ENCODE peak calls at places on chromosomes 3 and 15, in seven cellular contexts. One of them, this sample, is unnamed.

GRCh38 chr3:139629033-139629432 is 48.7 kb downstream of the NMNAT3 start:
- DNase-seq in stimulated activated CD4-positive, alpha-beta T cell treated with anti-CD3 and anti-CD28 coated beads, Interleukin-2, amount 100 ng/mL, for 24 hours: peak
- DNase-seq in NCI-H1105 treated with DMSO at 0.1 percent for 48 hours: peak
- DNase-seq in mucosa of gallbladder: no peak
- DNase-seq in left ventricle myocardium inferior: no peak
- DNase-seq in posterior vena cava: no peak
- DNase-seq in fibroblast of the aortic adventitia: no peak
- DNase-seq in this sample: no peak

GRCh38 chr15:55868707-55869106 is 124.7 kb downstream of the NEDD4 start:
- DNase-seq in NCI-H1105 treated with DMSO at 0.1 percent for 48 hours: no peak
- DNase-seq in posterior vena cava: no peak
- DNase-seq in fibroblast of the aortic adventitia: no peak
- DNase-seq in left ventricle myocardium inferior: no peak
- DNase-seq in mucosa of gallbladder: no peak
- DNase-seq in stimulated activated CD4-positive, alpha-beta T cell treated with anti-CD3 and anti-CD28 coated beads, Interleukin-2, amount 100 ng/mL, for 24 hours: no peak
- DNase-seq in this sample: peak

GRCh38 chr3:153330891-153331290 is 168.9 kb downstream of the RAP2B start:
- DNase-seq in posterior vena cava: no peak
- DNase-seq in fibroblast of the aortic adventitia: no peak
- DNase-seq in left ventricle myocardium inferior: no peak
- DNase-seq in stimulated activated CD4-positive, alpha-beta T cell treated with anti-CD3 and anti-CD28 coated beads, Interleukin-2, amount 100 ng/mL, for 24 hours: no peak
- DNase-seq in NCI-H1105 treated with DMSO at 0.1 percent for 48 hours: no peak
- DNase-seq in mucosa of gallbladder: no peak
- DNase-seq in this sample: no peak

GRCh38 chr3:138608322-138609214 is at the start of gene FAIM:
- DNase-seq in stimulated activated CD4-positive, alpha-beta T cell treated with anti-CD3 and anti-CD28 coated beads, Interleukin-2, amount 100 ng/mL, for 24 hours: peak
- DNase-seq in posterior vena cava: peak
- DNase-seq in fibroblast of the aortic adventitia: peak
- DNase-seq in NCI-H1105 treated with DMSO at 0.1 percent for 48 hours: peak
- DNase-seq in left ventricle myocardium inferior: peak
- DNase-seq in mucosa of gallbladder: peak
- DNase-seq in this sample: peak

GRCh38 chr15:73633991-73634495 is 854 bp upstream of the NPTN start:
- DNase-seq in stimulated activated CD4-positive, alpha-beta T cell treated with anti-CD3 and anti-CD28 coated beads, Interleukin-2, amount 100 ng/mL, for 24 hours: no peak
- DNase-seq in posterior vena cava: no peak
- DNase-seq in NCI-H1105 treated with DMSO at 0.1 percent for 48 hours: no peak
- DNase-seq in fibroblast of the aortic adventitia: peak
- DNase-seq in mucosa of gallbladder: no peak
- DNase-seq in left ventricle myocardium inferior: no peak
- DNase-seq in this sample: peak

GRCh38 chr3:114756506-114757279 is 390.4 kb downstream of the ZBTB20 start:
- DNase-seq in stimulated activated CD4-positive, alpha-beta T cell treated with anti-CD3 and anti-CD28 coated beads, Interleukin-2, amount 100 ng/mL, for 24 hours: no peak
- DNase-seq in left ventricle myocardium inferior: no peak
- DNase-seq in mucosa of gallbladder: no peak
- DNase-seq in NCI-H1105 treated with DMSO at 0.1 percent for 48 hours: no peak
- DNase-seq in fibroblast of the aortic adventitia: peak
- DNase-seq in posterior vena cava: no peak
- DNase-seq in this sample: peak

GRCh38 chr15:58457466-58457965 is 25.7 kb downstream of the LIPC start:
- DNase-seq in mucosa of gallbladder: no peak
- DNase-seq in NCI-H1105 treated with DMSO at 0.1 percent for 48 hours: no peak
- DNase-seq in stimulated activated CD4-positive, alpha-beta T cell treated with anti-CD3 and anti-CD28 coated beads, Interleukin-2, amount 100 ng/mL, for 24 hours: peak
- DNase-seq in fibroblast of the aortic adventitia: peak
- DNase-seq in posterior vena cava: no peak
- DNase-seq in left ventricle myocardium inferior: no peak
- DNase-seq in this sample: peak

GRCh38 chr3:128681277-128681829 is 30.7 kb upstream of the RPN1 start:
- DNase-seq in stimulated activated CD4-positive, alpha-beta T cell treated with anti-CD3 and anti-CD28 coated beads, Interleukin-2, amount 100 ng/mL, for 24 hours: no peak
- DNase-seq in fibroblast of the aortic adventitia: no peak
- DNase-seq in mucosa of gallbladder: no peak
- DNase-seq in NCI-H1105 treated with DMSO at 0.1 percent for 48 hours: peak
- DNase-seq in left ventricle myocardium inferior: no peak
- DNase-seq in posterior vena cava: no peak
- DNase-seq in this sample: no peak

GRCh38 chr3:170598091-170598502 is 12.2 kb upstream of the SLC7A14 start:
- DNase-seq in fibroblast of the aortic adventitia: no peak
- DNase-seq in left ventricle myocardium inferior: no peak
- DNase-seq in NCI-H1105 treated with DMSO at 0.1 percent for 48 hours: no peak
- DNase-seq in posterior vena cava: no peak
- DNase-seq in mucosa of gallbladder: no peak
- DNase-seq in stimulated activated CD4-positive, alpha-beta T cell treated with anti-CD3 and anti-CD28 coated beads, Interleukin-2, amount 100 ng/mL, for 24 hours: no peak
- DNase-seq in this sample: no peak

GRCh38 chr15:69305204-69305931 is 6.7 kb downstream of the PAQR5 start:
- DNase-seq in NCI-H1105 treated with DMSO at 0.1 percent for 48 hours: no peak
- DNase-seq in mucosa of gallbladder: peak
- DNase-seq in fibroblast of the aortic adventitia: peak
- DNase-seq in stimulated activated CD4-positive, alpha-beta T cell treated with anti-CD3 and anti-CD28 coated beads, Interleukin-2, amount 100 ng/mL, for 24 hours: no peak
- DNase-seq in left ventricle myocardium inferior: no peak
- DNase-seq in posterior vena cava: no peak
- DNase-seq in this sample: peak

GRCh38 chr3:46703013-46703520 is 1.9 kb downstream of the TMIE start:
- DNase-seq in stimulated activated CD4-positive, alpha-beta T cell treated with anti-CD3 and anti-CD28 coated beads, Interleukin-2, amount 100 ng/mL, for 24 hours: no peak
- DNase-seq in posterior vena cava: no peak
- DNase-seq in mucosa of gallbladder: no peak
- DNase-seq in left ventricle myocardium inferior: peak
- DNase-seq in NCI-H1105 treated with DMSO at 0.1 percent for 48 hours: no peak
- DNase-seq in fibroblast of the aortic adventitia: no peak
- DNase-seq in this sample: no peak

GRCh38 chr15:57909388-57909787 is 156.1 kb downstream of the ALDH1A2 start:
- DNase-seq in left ventricle myocardium inferior: no peak
- DNase-seq in stimulated activated CD4-positive, alpha-beta T cell treated with anti-CD3 and anti-CD28 coated beads, Interleukin-2, amount 100 ng/mL, for 24 hours: no peak
- DNase-seq in NCI-H1105 treated with DMSO at 0.1 percent for 48 hours: no peak
- DNase-seq in mucosa of gallbladder: no peak
- DNase-seq in posterior vena cava: no peak
- DNase-seq in fibroblast of the aortic adventitia: no peak
- DNase-seq in this sample: no peak

GRCh38 chr3:158101330-158102218 is 4.6 kb downstream of the SHOX2 start:
- DNase-seq in posterior vena cava: no peak
- DNase-seq in NCI-H1105 treated with DMSO at 0.1 percent for 48 hours: no peak
- DNase-seq in stimulated activated CD4-positive, alpha-beta T cell treated with anti-CD3 and anti-CD28 coated beads, Interleukin-2, amount 100 ng/mL, for 24 hours: no peak
- DNase-seq in left ventricle myocardium inferior: no peak
- DNase-seq in fibroblast of the aortic adventitia: no peak
- DNase-seq in mucosa of gallbladder: no peak
- DNase-seq in this sample: no peak

GRCh38 chr3:63877737-63878393 is 14.2 kb downstream of the ATXN7 start:
- DNase-seq in fibroblast of the aortic adventitia: peak
- DNase-seq in left ventricle myocardium inferior: no peak
- DNase-seq in stimulated activated CD4-positive, alpha-beta T cell treated with anti-CD3 and anti-CD28 coated beads, Interleukin-2, amount 100 ng/mL, for 24 hours: no peak
- DNase-seq in mucosa of gallbladder: no peak
- DNase-seq in NCI-H1105 treated with DMSO at 0.1 percent for 48 hours: no peak
- DNase-seq in posterior vena cava: no peak
- DNase-seq in this sample: peak

GRCh38 chr15:44718180-44718926 is 7.0 kb downstream of the B2M start:
- DNase-seq in stimulated activated CD4-positive, alpha-beta T cell treated with anti-CD3 and anti-CD28 coated beads, Interleukin-2, amount 100 ng/mL, for 24 hours: peak
- DNase-seq in posterior vena cava: no peak
- DNase-seq in NCI-H1105 treated with DMSO at 0.1 percent for 48 hours: no peak
- DNase-seq in fibroblast of the aortic adventitia: no peak
- DNase-seq in left ventricle myocardium inferior: no peak
- DNase-seq in mucosa of gallbladder: no peak
- DNase-seq in this sample: no peak

GRCh38 chr3:52172262-52172757 is 18.1 kb upstream of the POC1A start:
- DNase-seq in mucosa of gallbladder: no peak
- DNase-seq in stimulated activated CD4-positive, alpha-beta T cell treated with anti-CD3 and anti-CD28 coated beads, Interleukin-2, amount 100 ng/mL, for 24 hours: no peak
- DNase-seq in left ventricle myocardium inferior: no peak
- DNase-seq in fibroblast of the aortic adventitia: no peak
- DNase-seq in NCI-H1105 treated with DMSO at 0.1 percent for 48 hours: no peak
- DNase-seq in posterior vena cava: no peak
- DNase-seq in this sample: no peak

GRCh38 chr3:141478139-141478538 is 8.7 kb upstream of the RASA2 start:
- DNase-seq in mucosa of gallbladder: no peak
- DNase-seq in left ventricle myocardium inferior: no peak
- DNase-seq in posterior vena cava: no peak
- DNase-seq in fibroblast of the aortic adventitia: no peak
- DNase-seq in stimulated activated CD4-positive, alpha-beta T cell treated with anti-CD3 and anti-CD28 coated beads, Interleukin-2, amount 100 ng/mL, for 24 hours: no peak
- DNase-seq in NCI-H1105 treated with DMSO at 0.1 percent for 48 hours: no peak
- DNase-seq in this sample: no peak

GRCh38 chr3:186785517-186786018 is 2.2 kb downstream of the EIF4A2 start:
- DNase-seq in fibroblast of the aortic adventitia: peak
- DNase-seq in left ventricle myocardium inferior: no peak
- DNase-seq in stimulated activated CD4-positive, alpha-beta T cell treated with anti-CD3 and anti-CD28 coated beads, Interleukin-2, amount 100 ng/mL, for 24 hours: no peak
- DNase-seq in NCI-H1105 treated with DMSO at 0.1 percent for 48 hours: no peak
- DNase-seq in mucosa of gallbladder: no peak
- DNase-seq in posterior vena cava: no peak
- DNase-seq in this sample: no peak

GRCh38 chr15:51205050-51205707 is 110.5 kb upstream of the TNFAIP8L3 start:
- DNase-seq in stimulated activated CD4-positive, alpha-beta T cell treated with anti-CD3 and anti-CD28 coated beads, Interleukin-2, amount 100 ng/mL, for 24 hours: no peak
- DNase-seq in fibroblast of the aortic adventitia: no peak
- DNase-seq in posterior vena cava: no peak
- DNase-seq in mucosa of gallbladder: no peak
- DNase-seq in left ventricle myocardium inferior: no peak
- DNase-seq in NCI-H1105 treated with DMSO at 0.1 percent for 48 hours: no peak
- DNase-seq in this sample: no peak

GRCh38 chr15:43241100-43241499 is 20.3 kb upstream of the EPB42 start:
- DNase-seq in posterior vena cava: peak
- DNase-seq in left ventricle myocardium inferior: peak
- DNase-seq in fibroblast of the aortic adventitia: peak
- DNase-seq in stimulated activated CD4-positive, alpha-beta T cell treated with anti-CD3 and anti-CD28 coated beads, Interleukin-2, amount 100 ng/mL, for 24 hours: no peak
- DNase-seq in mucosa of gallbladder: peak
- DNase-seq in NCI-H1105 treated with DMSO at 0.1 percent for 48 hours: no peak
- DNase-seq in this sample: peak

GRCh38 chr15:41017051-41017735 is 63.9 kb downstream of the CHAC1 start:
- DNase-seq in fibroblast of the aortic adventitia: no peak
- DNase-seq in left ventricle myocardium inferior: no peak
- DNase-seq in mucosa of gallbladder: no peak
- DNase-seq in posterior vena cava: no peak
- DNase-seq in stimulated activated CD4-positive, alpha-beta T cell treated with anti-CD3 and anti-CD28 coated beads, Interleukin-2, amount 100 ng/mL, for 24 hours: no peak
- DNase-seq in NCI-H1105 treated with DMSO at 0.1 percent for 48 hours: no peak
- DNase-seq in this sample: peak

GRCh38 chr15:61426466-61426865 is 197.4 kb upstream of the RORA start:
- DNase-seq in fibroblast of the aortic adventitia: no peak
- DNase-seq in posterior vena cava: no peak
- DNase-seq in left ventricle myocardium inferior: no peak
- DNase-seq in NCI-H1105 treated with DMSO at 0.1 percent for 48 hours: no peak
- DNase-seq in mucosa of gallbladder: no peak
- DNase-seq in stimulated activated CD4-positive, alpha-beta T cell treated with anti-CD3 and anti-CD28 coated beads, Interleukin-2, amount 100 ng/mL, for 24 hours: no peak
- DNase-seq in this sample: no peak

GRCh38 chr3:50123394-50124361 is 31.4 kb upstream of the SEMA3F start:
- DNase-seq in mucosa of gallbladder: no peak
- DNase-seq in stimulated activated CD4-positive, alpha-beta T cell treated with anti-CD3 and anti-CD28 coated beads, Interleukin-2, amount 100 ng/mL, for 24 hours: no peak
- DNase-seq in posterior vena cava: peak
- DNase-seq in NCI-H1105 treated with DMSO at 0.1 percent for 48 hours: no peak
- DNase-seq in fibroblast of the aortic adventitia: no peak
- DNase-seq in left ventricle myocardium inferior: no peak
- DNase-seq in this sample: no peak

GRCh38 chr3:160413613-160414248 is 14.3 kb downstream of the SMC4 start:
- DNase-seq in left ventricle myocardium inferior: no peak
- DNase-seq in posterior vena cava: no peak
- DNase-seq in NCI-H1105 treated with DMSO at 0.1 percent for 48 hours: peak
- DNase-seq in fibroblast of the aortic adventitia: peak
- DNase-seq in mucosa of gallbladder: peak
- DNase-seq in stimulated activated CD4-positive, alpha-beta T cell treated with anti-CD3 and anti-CD28 coated beads, Interleukin-2, amount 100 ng/mL, for 24 hours: peak
- DNase-seq in this sample: peak

GRCh38 chr3:195829897-195830254 is 18.1 kb upstream of the MUC4 start:
- DNase-seq in posterior vena cava: no peak
- DNase-seq in mucosa of gallbladder: no peak
- DNase-seq in NCI-H1105 treated with DMSO at 0.1 percent for 48 hours: no peak
- DNase-seq in left ventricle myocardium inferior: no peak
- DNase-seq in stimulated activated CD4-positive, alpha-beta T cell treated with anti-CD3 and anti-CD28 coated beads, Interleukin-2, amount 100 ng/mL, for 24 hours: no peak
- DNase-seq in fibroblast of the aortic adventitia: no peak
- DNase-seq in this sample: no peak

GRCh38 chr15:56537881-56538280 is 72.9 kb upstream of the MNS1 start:
- DNase-seq in left ventricle myocardium inferior: no peak
- DNase-seq in stimulated activated CD4-positive, alpha-beta T cell treated with anti-CD3 and anti-CD28 coated beads, Interleukin-2, amount 100 ng/mL, for 24 hours: peak
- DNase-seq in NCI-H1105 treated with DMSO at 0.1 percent for 48 hours: no peak
- DNase-seq in mucosa of gallbladder: peak
- DNase-seq in fibroblast of the aortic adventitia: no peak
- DNase-seq in posterior vena cava: no peak
- DNase-seq in this sample: peak

GRCh38 chr15:64856429-64857145 is 14.9 kb downstream of the PLEKHO2 start:
- DNase-seq in posterior vena cava: no peak
- DNase-seq in left ventricle myocardium inferior: peak
- DNase-seq in NCI-H1105 treated with DMSO at 0.1 percent for 48 hours: no peak
- DNase-seq in stimulated activated CD4-positive, alpha-beta T cell treated with anti-CD3 and anti-CD28 coated beads, Interleukin-2, amount 100 ng/mL, for 24 hours: no peak
- DNase-seq in mucosa of gallbladder: no peak
- DNase-seq in fibroblast of the aortic adventitia: peak
- DNase-seq in this sample: peak

GRCh38 chr15:64874131-64874530 is 32.4 kb downstream of the PLEKHO2 start:
- DNase-seq in posterior vena cava: no peak
- DNase-seq in stimulated activated CD4-positive, alpha-beta T cell treated with anti-CD3 and anti-CD28 coated beads, Interleukin-2, amount 100 ng/mL, for 24 hours: no peak
- DNase-seq in mucosa of gallbladder: no peak
- DNase-seq in NCI-H1105 treated with DMSO at 0.1 percent for 48 hours: no peak
- DNase-seq in fibroblast of the aortic adventitia: no peak
- DNase-seq in left ventricle myocardium inferior: no peak
- DNase-seq in this sample: no peak

GRCh38 chr3:59464187-59464586 is 414.4 kb upstream of the CFAP20DC start:
- DNase-seq in fibroblast of the aortic adventitia: no peak
- DNase-seq in posterior vena cava: no peak
- DNase-seq in left ventricle myocardium inferior: no peak
- DNase-seq in NCI-H1105 treated with DMSO at 0.1 percent for 48 hours: no peak
- DNase-seq in mucosa of gallbladder: no peak
- DNase-seq in stimulated activated CD4-positive, alpha-beta T cell treated with anti-CD3 and anti-CD28 coated beads, Interleukin-2, amount 100 ng/mL, for 24 hours: no peak
- DNase-seq in this sample: no peak

GRCh38 chr15:78259232-78259631 is 5.1 kb upstream of the DNAJA4 start:
- DNase-seq in fibroblast of the aortic adventitia: no peak
- DNase-seq in posterior vena cava: no peak
- DNase-seq in NCI-H1105 treated with DMSO at 0.1 percent for 48 hours: no peak
- DNase-seq in mucosa of gallbladder: no peak
- DNase-seq in stimulated activated CD4-positive, alpha-beta T cell treated with anti-CD3 and anti-CD28 coated beads, Interleukin-2, amount 100 ng/mL, for 24 hours: no peak
- DNase-seq in left ventricle myocardium inferior: no peak
- DNase-seq in this sample: no peak

GRCh38 chr3:195137638-195138588 is 133.0 kb downstream of the XXYLT1 start:
- DNase-seq in posterior vena cava: no peak
- DNase-seq in fibroblast of the aortic adventitia: no peak
- DNase-seq in mucosa of gallbladder: no peak
- DNase-seq in left ventricle myocardium inferior: no peak
- DNase-seq in NCI-H1105 treated with DMSO at 0.1 percent for 48 hours: no peak
- DNase-seq in stimulated activated CD4-positive, alpha-beta T cell treated with anti-CD3 and anti-CD28 coated beads, Interleukin-2, amount 100 ng/mL, for 24 hours: no peak
- DNase-seq in this sample: no peak

GRCh38 chr15:47717036-47717611 is at the start of gene SEMA6D:
- DNase-seq in NCI-H1105 treated with DMSO at 0.1 percent for 48 hours: peak
- DNase-seq in stimulated activated CD4-positive, alpha-beta T cell treated with anti-CD3 and anti-CD28 coated beads, Interleukin-2, amount 100 ng/mL, for 24 hours: no peak
- DNase-seq in mucosa of gallbladder: peak
- DNase-seq in posterior vena cava: peak
- DNase-seq in left ventricle myocardium inferior: peak
- DNase-seq in fibroblast of the aortic adventitia: peak
- DNase-seq in this sample: peak

GRCh38 chr15:70195808-70196304 is 98.1 kb upstream of the TLE3 start:
- DNase-seq in fibroblast of the aortic adventitia: peak
- DNase-seq in stimulated activated CD4-positive, alpha-beta T cell treated with anti-CD3 and anti-CD28 coated beads, Interleukin-2, amount 100 ng/mL, for 24 hours: no peak
- DNase-seq in posterior vena cava: peak
- DNase-seq in NCI-H1105 treated with DMSO at 0.1 percent for 48 hours: no peak
- DNase-seq in mucosa of gallbladder: peak
- DNase-seq in left ventricle myocardium inferior: peak
- DNase-seq in this sample: peak

GRCh38 chr15:41746802-41747201 is 27.5 kb upstream of the MAPKBP1 start:
- DNase-seq in NCI-H1105 treated with DMSO at 0.1 percent for 48 hours: no peak
- DNase-seq in mucosa of gallbladder: no peak
- DNase-seq in posterior vena cava: no peak
- DNase-seq in fibroblast of the aortic adventitia: peak
- DNase-seq in left ventricle myocardium inferior: no peak
- DNase-seq in stimulated activated CD4-positive, alpha-beta T cell treated with anti-CD3 and anti-CD28 coated beads, Interleukin-2, amount 100 ng/mL, for 24 hours: no peak
- DNase-seq in this sample: peak

GRCh38 chr15:65411470-65412071 is 11.2 kb downstream of the IGDCC4 start:
- DNase-seq in fibroblast of the aortic adventitia: no peak
- DNase-seq in mucosa of gallbladder: no peak
- DNase-seq in posterior vena cava: no peak
- DNase-seq in left ventricle myocardium inferior: no peak
- DNase-seq in stimulated activated CD4-positive, alpha-beta T cell treated with anti-CD3 and anti-CD28 coated beads, Interleukin-2, amount 100 ng/mL, for 24 hours: no peak
- DNase-seq in NCI-H1105 treated with DMSO at 0.1 percent for 48 hours: no peak
- DNase-seq in this sample: peak

GRCh38 chr3:149534671-149535394 is 60.3 kb downstream of the TM4SF4 start:
- DNase-seq in left ventricle myocardium inferior: no peak
- DNase-seq in NCI-H1105 treated with DMSO at 0.1 percent for 48 hours: peak
- DNase-seq in posterior vena cava: no peak
- DNase-seq in mucosa of gallbladder: no peak
- DNase-seq in stimulated activated CD4-positive, alpha-beta T cell treated with anti-CD3 and anti-CD28 coated beads, Interleukin-2, amount 100 ng/mL, for 24 hours: no peak
- DNase-seq in fibroblast of the aortic adventitia: peak
- DNase-seq in this sample: peak

GRCh38 chr3:51620543-51620942 is 50.5 kb upstream of the TEX264 start:
- DNase-seq in NCI-H1105 treated with DMSO at 0.1 percent for 48 hours: no peak
- DNase-seq in posterior vena cava: no peak
- DNase-seq in mucosa of gallbladder: no peak
- DNase-seq in fibroblast of the aortic adventitia: peak
- DNase-seq in stimulated activated CD4-positive, alpha-beta T cell treated with anti-CD3 and anti-CD28 coated beads, Interleukin-2, amount 100 ng/mL, for 24 hours: no peak
- DNase-seq in left ventricle myocardium inferior: no peak
- DNase-seq in this sample: peak